ENCODE peak calls at places on chromosomes 3 and 15, in six cellular contexts. One of them, this sample, is unnamed.

GRCh38 chr3:73745429-73746247 is 120.9 kb upstream of the PDZRN3 start:
- DNase-seq in stimulated activated CD8-positive, alpha-beta memory T cell treated with anti-CD3 and anti-CD28 coated beads, Interleukin-15, amount 100 ng/mL, for 4 hours: no peak
- DNase-seq in pons: peak
- DNase-seq in choroid plexus epithelial cell: no peak
- DNase-seq in EH: peak
- DNase-seq in HCEC 1CT: no peak
- DNase-seq in this sample: no peak

GRCh38 chr15:56598991-56599390 is 134.1 kb upstream of the MNS1 start:
- DNase-seq in choroid plexus epithelial cell: peak
- DNase-seq in HCEC 1CT: peak
- DNase-seq in EH: peak
- DNase-seq in pons: no peak
- DNase-seq in stimulated activated CD8-positive, alpha-beta memory T cell treated with anti-CD3 and anti-CD28 coated beads, Interleukin-15, amount 100 ng/mL, for 4 hours: no peak
- DNase-seq in this sample: peak

GRCh38 chr3:195151866-195152526 is 119.0 kb downstream of the XXYLT1 start:
- DNase-seq in choroid plexus epithelial cell: peak
- DNase-seq in HCEC 1CT: peak
- DNase-seq in stimulated activated CD8-positive, alpha-beta memory T cell treated with anti-CD3 and anti-CD28 coated beads, Interleukin-15, amount 100 ng/mL, for 4 hours: no peak
- DNase-seq in pons: no peak
- DNase-seq in EH: peak
- DNase-seq in this sample: peak

GRCh38 chr15:53627279-53627678 is 132.2 kb downstream of the WDR72 start:
- DNase-seq in HCEC 1CT: no peak
- DNase-seq in pons: no peak
- DNase-seq in choroid plexus epithelial cell: no peak
- DNase-seq in EH: no peak
- DNase-seq in stimulated activated CD8-positive, alpha-beta memory T cell treated with anti-CD3 and anti-CD28 coated beads, Interleukin-15, amount 100 ng/mL, for 4 hours: no peak
- DNase-seq in this sample: no peak

GRCh38 chr15:79003896-79004295 is 59.0 kb upstream of the CTSH start:
- DNase-seq in EH: no peak
- DNase-seq in choroid plexus epithelial cell: no peak
- DNase-seq in pons: no peak
- DNase-seq in stimulated activated CD8-positive, alpha-beta memory T cell treated with anti-CD3 and anti-CD28 coated beads, Interleukin-15, amount 100 ng/mL, for 4 hours: no peak
- DNase-seq in HCEC 1CT: no peak
- DNase-seq in this sample: no peak

GRCh38 chr3:196422976-196423781 is 9.0 kb downstream of the UBXN7 start:
- DNase-seq in pons: peak
- DNase-seq in HCEC 1CT: no peak
- DNase-seq in EH: no peak
- DNase-seq in stimulated activated CD8-positive, alpha-beta memory T cell treated with anti-CD3 and anti-CD28 coated beads, Interleukin-15, amount 100 ng/mL, for 4 hours: no peak
- DNase-seq in choroid plexus epithelial cell: no peak
- DNase-seq in this sample: peak

GRCh38 chr3:71309342-71309741 is 274.2 kb downstream of the FOXP1 start:
- DNase-seq in choroid plexus epithelial cell: no peak
- DNase-seq in stimulated activated CD8-positive, alpha-beta memory T cell treated with anti-CD3 and anti-CD28 coated beads, Interleukin-15, amount 100 ng/mL, for 4 hours: no peak
- DNase-seq in pons: no peak
- DNase-seq in HCEC 1CT: no peak
- DNase-seq in EH: peak
- DNase-seq in this sample: no peak

GRCh38 chr3:104717828-104718196 is 648.9 kb upstream of the ALCAM start:
- DNase-seq in stimulated activated CD8-positive, alpha-beta memory T cell treated with anti-CD3 and anti-CD28 coated beads, Interleukin-15, amount 100 ng/mL, for 4 hours: no peak
- DNase-seq in choroid plexus epithelial cell: peak
- DNase-seq in pons: no peak
- DNase-seq in HCEC 1CT: no peak
- DNase-seq in EH: no peak
- DNase-seq in this sample: no peak

GRCh38 chr3:33278106-33278672 is 947 bp downstream of the FBXL2 start:
- DNase-seq in choroid plexus epithelial cell: no peak
- DNase-seq in pons: peak
- DNase-seq in stimulated activated CD8-positive, alpha-beta memory T cell treated with anti-CD3 and anti-CD28 coated beads, Interleukin-15, amount 100 ng/mL, for 4 hours: no peak
- DNase-seq in EH: peak
- DNase-seq in HCEC 1CT: no peak
- DNase-seq in this sample: peak

GRCh38 chr3:175002732-175003143 is 143.6 kb downstream of the NAALADL2 start:
- DNase-seq in HCEC 1CT: peak
- DNase-seq in pons: no peak
- DNase-seq in stimulated activated CD8-positive, alpha-beta memory T cell treated with anti-CD3 and anti-CD28 coated beads, Interleukin-15, amount 100 ng/mL, for 4 hours: no peak
- DNase-seq in choroid plexus epithelial cell: peak
- DNase-seq in EH: peak
- DNase-seq in this sample: peak

GRCh38 chr3:184227481-184227935 is 1.9 kb upstream of the VWA5B2 start:
- DNase-seq in EH: peak
- DNase-seq in pons: no peak
- DNase-seq in choroid plexus epithelial cell: peak
- DNase-seq in HCEC 1CT: peak
- DNase-seq in stimulated activated CD8-positive, alpha-beta memory T cell treated with anti-CD3 and anti-CD28 coated beads, Interleukin-15, amount 100 ng/mL, for 4 hours: no peak
- DNase-seq in this sample: no peak

GRCh38 chr15:84598993-84599392 is 1.8 kb upstream of the ZSCAN2 start:
- DNase-seq in choroid plexus epithelial cell: peak
- DNase-seq in stimulated activated CD8-positive, alpha-beta memory T cell treated with anti-CD3 and anti-CD28 coated beads, Interleukin-15, amount 100 ng/mL, for 4 hours: no peak
- DNase-seq in pons: peak
- DNase-seq in EH: peak
- DNase-seq in HCEC 1CT: peak
- DNase-seq in this sample: peak

GRCh38 chr15:93088981-93089854 is at the start of gene RGMA:
- DNase-seq in pons: no peak
- DNase-seq in EH: no peak
- DNase-seq in choroid plexus epithelial cell: no peak
- DNase-seq in stimulated activated CD8-positive, alpha-beta memory T cell treated with anti-CD3 and anti-CD28 coated beads, Interleukin-15, amount 100 ng/mL, for 4 hours: no peak
- DNase-seq in HCEC 1CT: no peak
- DNase-seq in this sample: no peak

GRCh38 chr3:127822836-127823589 is 698 bp upstream of the MGLL start:
- DNase-seq in pons: peak
- DNase-seq in choroid plexus epithelial cell: no peak
- DNase-seq in stimulated activated CD8-positive, alpha-beta memory T cell treated with anti-CD3 and anti-CD28 coated beads, Interleukin-15, amount 100 ng/mL, for 4 hours: no peak
- DNase-seq in HCEC 1CT: peak
- DNase-seq in EH: peak
- DNase-seq in this sample: peak

GRCh38 chr15:68821190-68821897 is 649 bp upstream of the ANP32A start:
- DNase-seq in HCEC 1CT: no peak
- DNase-seq in pons: no peak
- DNase-seq in choroid plexus epithelial cell: no peak
- DNase-seq in EH: no peak
- DNase-seq in stimulated activated CD8-positive, alpha-beta memory T cell treated with anti-CD3 and anti-CD28 coated beads, Interleukin-15, amount 100 ng/mL, for 4 hours: no peak
- DNase-seq in this sample: no peak

GRCh38 chr15:98421419-98422085 is 226.8 kb upstream of the IGF1R start:
- DNase-seq in choroid plexus epithelial cell: peak
- DNase-seq in pons: no peak
- DNase-seq in EH: peak
- DNase-seq in stimulated activated CD8-positive, alpha-beta memory T cell treated with anti-CD3 and anti-CD28 coated beads, Interleukin-15, amount 100 ng/mL, for 4 hours: no peak
- DNase-seq in HCEC 1CT: peak
- DNase-seq in this sample: peak

GRCh38 chr15:53446376-53446775 is 313.1 kb downstream of the WDR72 start:
- DNase-seq in stimulated activated CD8-positive, alpha-beta memory T cell treated with anti-CD3 and anti-CD28 coated beads, Interleukin-15, amount 100 ng/mL, for 4 hours: no peak
- DNase-seq in EH: no peak
- DNase-seq in choroid plexus epithelial cell: no peak
- DNase-seq in pons: no peak
- DNase-seq in HCEC 1CT: no peak
- DNase-seq in this sample: no peak

GRCh38 chr3:107704477-107704876 is 181.7 kb downstream of the BBX start:
- DNase-seq in HCEC 1CT: peak
- DNase-seq in EH: peak
- DNase-seq in stimulated activated CD8-positive, alpha-beta memory T cell treated with anti-CD3 and anti-CD28 coated beads, Interleukin-15, amount 100 ng/mL, for 4 hours: no peak
- DNase-seq in pons: no peak
- DNase-seq in choroid plexus epithelial cell: peak
- DNase-seq in this sample: peak

GRCh38 chr15:77497108-77497737 is 76.5 kb downstream of the HMG20A start:
- DNase-seq in choroid plexus epithelial cell: peak
- DNase-seq in pons: peak
- DNase-seq in EH: peak
- DNase-seq in stimulated activated CD8-positive, alpha-beta memory T cell treated with anti-CD3 and anti-CD28 coated beads, Interleukin-15, amount 100 ng/mL, for 4 hours: no peak
- DNase-seq in HCEC 1CT: no peak
- DNase-seq in this sample: peak

GRCh38 chr3:151085889-151086483 is 522 bp downstream of the MED12L start:
- DNase-seq in HCEC 1CT: no peak
- DNase-seq in choroid plexus epithelial cell: no peak
- DNase-seq in EH: no peak
- DNase-seq in stimulated activated CD8-positive, alpha-beta memory T cell treated with anti-CD3 and anti-CD28 coated beads, Interleukin-15, amount 100 ng/mL, for 4 hours: no peak
- DNase-seq in pons: no peak
- DNase-seq in this sample: no peak

GRCh38 chr15:67009576-67010569 is 55.5 kb upstream of the SMAD3 start:
- DNase-seq in EH: no peak
- DNase-seq in HCEC 1CT: no peak
- DNase-seq in choroid plexus epithelial cell: no peak
- DNase-seq in stimulated activated CD8-positive, alpha-beta memory T cell treated with anti-CD3 and anti-CD28 coated beads, Interleukin-15, amount 100 ng/mL, for 4 hours: no peak
- DNase-seq in pons: no peak
- DNase-seq in this sample: no peak

GRCh38 chr3:35296533-35296932 is 342.8 kb upstream of the ARPP21 start:
- DNase-seq in pons: no peak
- DNase-seq in stimulated activated CD8-positive, alpha-beta memory T cell treated with anti-CD3 and anti-CD28 coated beads, Interleukin-15, amount 100 ng/mL, for 4 hours: no peak
- DNase-seq in EH: no peak
- DNase-seq in HCEC 1CT: no peak
- DNase-seq in choroid plexus epithelial cell: peak
- DNase-seq in this sample: peak

GRCh38 chr3:130546920-130547679 is 30.1 kb downstream of the COL6A6 start:
- DNase-seq in pons: no peak
- DNase-seq in HCEC 1CT: no peak
- DNase-seq in stimulated activated CD8-positive, alpha-beta memory T cell treated with anti-CD3 and anti-CD28 coated beads, Interleukin-15, amount 100 ng/mL, for 4 hours: no peak
- DNase-seq in choroid plexus epithelial cell: no peak
- DNase-seq in EH: no peak
- DNase-seq in this sample: no peak

GRCh38 chr3:46495901-46496456 is 1.8 kb upstream of the RTP3 start:
- DNase-seq in pons: no peak
- DNase-seq in EH: peak
- DNase-seq in HCEC 1CT: peak
- DNase-seq in choroid plexus epithelial cell: peak
- DNase-seq in stimulated activated CD8-positive, alpha-beta memory T cell treated with anti-CD3 and anti-CD28 coated beads, Interleukin-15, amount 100 ng/mL, for 4 hours: no peak
- DNase-seq in this sample: peak

GRCh38 chr3:147616998-147617619 is 207.9 kb downstream of the ZIC1 start:
- DNase-seq in EH: peak
- DNase-seq in HCEC 1CT: peak
- DNase-seq in stimulated activated CD8-positive, alpha-beta memory T cell treated with anti-CD3 and anti-CD28 coated beads, Interleukin-15, amount 100 ng/mL, for 4 hours: no peak
- DNase-seq in choroid plexus epithelial cell: peak
- DNase-seq in pons: peak
- DNase-seq in this sample: peak

GRCh38 chr3:133464573-133464972 is 64.7 kb downstream of the BFSP2 start:
- DNase-seq in EH: peak
- DNase-seq in stimulated activated CD8-positive, alpha-beta memory T cell treated with anti-CD3 and anti-CD28 coated beads, Interleukin-15, amount 100 ng/mL, for 4 hours: no peak
- DNase-seq in choroid plexus epithelial cell: peak
- DNase-seq in pons: no peak
- DNase-seq in HCEC 1CT: peak
- DNase-seq in this sample: peak

GRCh38 chr3:23275814-23276213 is 72.7 kb downstream of the UBE2E2 start:
- DNase-seq in choroid plexus epithelial cell: no peak
- DNase-seq in stimulated activated CD8-positive, alpha-beta memory T cell treated with anti-CD3 and anti-CD28 coated beads, Interleukin-15, amount 100 ng/mL, for 4 hours: no peak
- DNase-seq in pons: no peak
- DNase-seq in EH: no peak
- DNase-seq in HCEC 1CT: no peak
- DNase-seq in this sample: no peak

GRCh38 chr15:89845305-89845893 is 30.7 kb upstream of the ANPEP start:
- DNase-seq in stimulated activated CD8-positive, alpha-beta memory T cell treated with anti-CD3 and anti-CD28 coated beads, Interleukin-15, amount 100 ng/mL, for 4 hours: no peak
- DNase-seq in HCEC 1CT: peak
- DNase-seq in EH: peak
- DNase-seq in choroid plexus epithelial cell: peak
- DNase-seq in pons: no peak
- DNase-seq in this sample: peak

GRCh38 chr3:14097616-14098391 is 26.9 kb downstream of the CHCHD4 start:
- DNase-seq in HCEC 1CT: no peak
- DNase-seq in choroid plexus epithelial cell: no peak
- DNase-seq in stimulated activated CD8-positive, alpha-beta memory T cell treated with anti-CD3 and anti-CD28 coated beads, Interleukin-15, amount 100 ng/mL, for 4 hours: no peak
- DNase-seq in EH: no peak
- DNase-seq in pons: no peak
- DNase-seq in this sample: no peak

GRCh38 chr3:21484323-21485154 is 266.5 kb downstream of the ZNF385D start:
- DNase-seq in stimulated activated CD8-positive, alpha-beta memory T cell treated with anti-CD3 and anti-CD28 coated beads, Interleukin-15, amount 100 ng/mL, for 4 hours: no peak
- DNase-seq in pons: peak
- DNase-seq in choroid plexus epithelial cell: peak
- DNase-seq in EH: peak
- DNase-seq in HCEC 1CT: peak
- DNase-seq in this sample: peak

GRCh38 chr15:83160741-83161140 is 46.9 kb downstream of the HDGFL3 start:
- DNase-seq in stimulated activated CD8-positive, alpha-beta memory T cell treated with anti-CD3 and anti-CD28 coated beads, Interleukin-15, amount 100 ng/mL, for 4 hours: no peak
- DNase-seq in EH: no peak
- DNase-seq in HCEC 1CT: no peak
- DNase-seq in choroid plexus epithelial cell: no peak
- DNase-seq in pons: no peak
- DNase-seq in this sample: no peak

GRCh38 chr3:194370753-194371152 is 1.2 kb upstream of the LRRC15 start:
- DNase-seq in pons: no peak
- DNase-seq in stimulated activated CD8-positive, alpha-beta memory T cell treated with anti-CD3 and anti-CD28 coated beads, Interleukin-15, amount 100 ng/mL, for 4 hours: no peak
- DNase-seq in HCEC 1CT: no peak
- DNase-seq in choroid plexus epithelial cell: no peak
- DNase-seq in EH: no peak
- DNase-seq in this sample: no peak

GRCh38 chr3:86996261-86996955 is 5.5 kb upstream of the VGLL3 start:
- DNase-seq in choroid plexus epithelial cell: peak
- DNase-seq in pons: no peak
- DNase-seq in EH: peak
- DNase-seq in stimulated activated CD8-positive, alpha-beta memory T cell treated with anti-CD3 and anti-CD28 coated beads, Interleukin-15, amount 100 ng/mL, for 4 hours: no peak
- DNase-seq in HCEC 1CT: peak
- DNase-seq in this sample: peak

GRCh38 chr15:35243758-35244157 is 158.7 kb upstream of the NANOGP8 start:
- DNase-seq in choroid plexus epithelial cell: peak
- DNase-seq in EH: peak
- DNase-seq in pons: no peak
- DNase-seq in stimulated activated CD8-positive, alpha-beta memory T cell treated with anti-CD3 and anti-CD28 coated beads, Interleukin-15, amount 100 ng/mL, for 4 hours: no peak
- DNase-seq in HCEC 1CT: peak
- DNase-seq in this sample: peak

GRCh38 chr3:35748144-35748543 is 108.8 kb downstream of the ARPP21 start:
- DNase-seq in pons: no peak
- DNase-seq in HCEC 1CT: no peak
- DNase-seq in EH: no peak
- DNase-seq in stimulated activated CD8-positive, alpha-beta memory T cell treated with anti-CD3 and anti-CD28 coated beads, Interleukin-15, amount 100 ng/mL, for 4 hours: no peak
- DNase-seq in choroid plexus epithelial cell: no peak
- DNase-seq in this sample: no peak